ENCODE peak calls at places on chromosomes 5 and 9, in six cellular contexts. U is H1, D is A549, C is SK-N-SH, S is esophagus muscularis mucosa, L is transverse colon. H is an unnamed sample.

GRCh38 chr9:110908894-110909293 is 129.4 kb downstream of the LPAR1 start:
- DNase-seq in U (no peak), D (no peak), C (no peak), S (no peak), L (no peak), H (no peak)

GRCh38 chr9:102135768-102136167 is 397.3 kb upstream of the GRIN3A start:
- DNase-seq in U (no peak), D (no peak), C (no peak), S (no peak), L (no peak), H (no peak)

GRCh38 chr5:1792842-1793266 is 6.8 kb downstream of the MRPL36 start:
- DNase-seq in U (no peak), D (no peak), C (no peak), S (no peak), L (peak; percentile 62), H (peak; percentile 38)

GRCh38 chr5:158351485-158352140 is 492.7 kb upstream of the CLINT1 start:
- DNase-seq in U (no peak), D (no peak), C (no peak), S (no peak), L (no peak), H (no peak)

GRCh38 chr5:178455480-178455835 is 134.7 kb downstream of the COL23A1 start:
- DNase-seq in U (no peak), D (no peak), C (no peak), S (no peak), L (no peak), H (no peak)

GRCh38 chr5:114018178-114018577 is 343.7 kb upstream of the KCNN2 start:
- DNase-seq in U (no peak), D (no peak), C (no peak), S (no peak), L (no peak), H (no peak)

GRCh38 chr5:32428426-32428825 is 16.1 kb downstream of the ZFR start:
- DNase-seq in U (no peak), D (no peak), C (no peak), S (no peak), L (no peak), H (no peak)

GRCh38 chr5:44443172-44443571 is 54.0 kb upstream of the FGF10 start:
- DNase-seq in U (no peak), D (no peak), C (no peak), S (no peak), L (no peak), H (no peak)

GRCh38 chr5:171580506-171581265 is 161.2 kb downstream of the FGF18 start:
- DNase-seq in U (no peak), D (no peak), C (no peak), S (no peak), L (no peak), H (no peak)

GRCh38 chr9:127991017-127991756 is 10.4 kb upstream of the EEIG1 start:
- DNase-seq in U (no peak), D (peak; percentile 58), C (no peak), S (no peak), L (peak; percentile 87), H (peak; percentile 70)

GRCh38 chr9:17531642-17532254 is 47.1 kb upstream of the SH3GL2 start:
- DNase-seq in U (peak; percentile 73), D (peak; percentile 48), C (peak; percentile 59), S (peak; percentile 75), L (peak; percentile 25), H (peak; percentile 61)

DNA sequence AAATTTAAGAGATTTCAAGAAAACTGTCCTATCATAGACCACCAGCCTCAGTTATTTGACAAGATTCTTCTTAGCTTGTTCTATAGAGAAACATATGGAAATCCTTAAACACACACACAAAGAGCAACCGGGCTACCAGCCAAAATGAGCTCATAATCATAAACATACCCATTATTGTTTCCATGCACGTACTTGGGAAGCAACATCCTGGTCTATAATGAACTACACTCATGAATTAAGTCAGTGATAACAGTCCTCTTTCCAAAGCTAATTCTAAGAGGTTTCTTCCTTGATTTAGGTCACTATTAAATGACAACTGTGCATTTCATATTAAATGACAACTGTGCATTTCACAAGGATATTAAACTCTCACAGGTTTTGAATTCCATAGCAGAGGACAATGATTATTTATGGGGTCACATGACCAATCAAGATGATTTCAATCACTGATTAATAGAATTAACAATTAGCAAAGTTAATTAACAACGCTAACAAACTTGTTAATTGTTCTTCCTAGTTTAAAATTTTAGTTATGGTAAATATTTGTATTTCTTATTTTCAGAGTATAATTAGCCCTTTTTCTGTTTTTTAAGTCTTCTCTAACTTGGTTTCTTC is 77.0 kb downstream of the OXCT1 start:
- DNase-seq in U (no peak), D (no peak), C (peak; percentile 60), S (no peak), L (peak; percentile 8), H (no peak)
- TF ChIP-seq EP300 in U (no peak), D (no peak), C (peak; percentile 51), S (no peak), L (no peak), H (no peak)

GRCh38 chr9:92846662-92847145 is 31.1 kb downstream of the ZNF484 start:
- DNase-seq in U (no peak), D (peak; percentile 15), C (no peak), S (no peak), L (no peak), H (no peak)
- H3K9me3 ChIP-seq in U (peaks cover 42% of the 10 kb centered on the region), D (peaks cover 93% of the 10 kb centered on the region), C (peaks cover 28% of the 10 kb centered on the region), S (peaks cover 58% of the 10 kb centered on the region), L (peaks cover 66% of the 10 kb centered on the region), H (peaks cover 87% of the 10 kb centered on the region)

DNA sequence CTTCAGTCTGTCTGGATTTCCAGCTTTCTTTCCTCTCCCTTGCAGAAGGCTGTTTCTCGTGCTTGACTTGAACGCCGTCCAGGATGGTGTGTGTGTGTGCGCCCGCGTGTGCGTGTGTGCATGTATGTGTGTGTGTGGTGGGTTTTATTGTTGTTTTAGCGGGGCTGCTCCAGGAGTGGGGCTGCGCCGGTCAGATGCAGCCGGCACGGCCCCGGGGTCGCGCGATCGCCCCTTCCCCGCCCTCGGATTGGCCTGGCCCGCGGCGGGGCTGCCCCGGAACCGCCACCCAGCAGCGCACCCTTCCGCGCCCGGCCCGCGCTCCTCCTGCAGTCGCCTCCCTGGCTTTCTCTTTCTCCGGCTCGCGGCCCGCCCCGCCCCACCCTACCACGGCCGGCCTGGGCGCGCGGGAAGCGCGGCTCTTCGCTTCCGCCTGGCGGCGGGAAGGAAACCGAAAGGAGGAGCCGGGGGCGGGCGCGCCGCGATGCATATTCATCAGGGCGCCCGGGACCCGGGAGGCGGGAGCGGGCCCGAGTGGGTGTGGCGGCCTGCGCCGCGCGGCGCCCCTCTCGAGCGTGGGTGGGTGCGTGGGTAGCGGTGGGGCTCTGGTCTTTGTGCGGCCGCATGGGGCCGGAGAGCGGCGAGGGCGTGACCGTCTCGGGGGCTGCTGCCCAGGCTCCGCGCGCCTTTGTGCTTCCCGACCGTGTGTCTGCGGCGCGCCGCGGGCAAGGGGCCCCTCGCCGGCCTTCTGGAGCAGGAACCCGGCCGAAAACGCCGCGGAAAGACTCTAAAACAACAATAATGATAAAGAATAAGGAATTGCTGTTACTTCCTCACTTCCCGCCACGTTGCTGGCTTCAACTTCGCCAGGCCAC is 8.5 kb upstream of the NFIB start:
- DNase-seq in U (peak; percentile 89), D (peak; percentile 93), C (peak; percentile 92), S (peak; percentile 97), L (peak; percentile 93), H (peak; percentile 94)
- TF ChIP-seq EP300 in U (no peak), D (no peak), C (no peak), S (no peak), L (no peak), H (no peak)

GRCh38 chr9:82791685-82792084 is 271.3 kb downstream of the RASEF start:
- DNase-seq in U (no peak), D (no peak), C (no peak), S (no peak), L (no peak), H (no peak)
- H3K9me3 ChIP-seq in U (no peaks in the 10 kb centered on the region), D (no peaks in the 10 kb centered on the region), C (no peaks in the 10 kb centered on the region), S (no peaks in the 10 kb centered on the region), L (no peaks in the 10 kb centered on the region), H (no peaks in the 10 kb centered on the region)

DNA sequence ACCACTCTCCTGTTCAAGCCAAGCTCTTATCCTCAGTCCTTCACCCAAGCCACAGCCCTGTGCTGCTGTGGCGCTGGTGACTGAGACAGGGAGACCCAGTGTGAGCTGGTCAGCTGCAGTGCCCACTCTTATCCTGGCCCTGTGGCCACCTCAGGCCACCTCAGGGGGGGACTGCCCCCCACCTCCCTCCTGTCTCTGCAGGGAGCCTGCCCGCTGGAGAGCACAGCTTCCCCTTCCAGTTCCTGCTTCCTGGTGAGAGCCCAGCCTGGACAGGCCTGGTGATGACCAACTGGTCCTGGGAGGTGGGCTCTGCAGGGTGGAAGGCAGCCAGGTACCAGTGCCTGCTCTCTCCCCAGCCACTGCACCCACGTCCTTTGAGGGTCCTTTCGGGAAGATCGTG is 5.5 kb upstream of the EHMT1 start:
- DNase-seq in U (no peak), D (no peak), C (no peak), S (no peak), L (no peak), H (no peak)
- TF ChIP-seq EP300 in U (no peak), D (no peak), C (no peak), S (no peak), L (no peak), H (no peak)

GRCh38 chr5:150948539-150948938 is 43.8 kb upstream of the ZNF300 start:
- DNase-seq in U (no peak), D (no peak), C (no peak), S (no peak), L (no peak), H (no peak)
- H3K9me3 ChIP-seq in U (peaks cover 77% of the 10 kb centered on the region), D (peaks cover 56% of the 10 kb centered on the region), C (peaks cover 6% of the 10 kb centered on the region), S (peaks cover 97% of the 10 kb centered on the region), L (peaks cover 58% of the 10 kb centered on the region), H (peaks cover 70% of the 10 kb centered on the region)

GRCh38 chr9:92154016-92154415 is 38.8 kb upstream of the SPTLC1 start:
- DNase-seq in U (peak; percentile 20), D (no peak), C (no peak), S (peak; percentile 81), L (no peak), H (no peak)
- TF ChIP-seq EP300 in U (no peak), D (no peak), C (no peak), S (no peak), L (no peak), H (no peak)

GRCh38 chr9:93786204-93786603 is 169.0 kb downstream of the BARX1 start:
- DNase-seq in U (no peak), D (no peak), C (no peak), S (no peak), L (no peak), H (no peak)
- H3K9me3 ChIP-seq in U (no peaks in the 10 kb centered on the region), D (no peaks in the 10 kb centered on the region), C (peaks cover 3% of the 10 kb centered on the region), S (peaks cover 23% of the 10 kb centered on the region), L (no peaks in the 10 kb centered on the region), H (peaks cover 17% of the 10 kb centered on the region)

DNA sequence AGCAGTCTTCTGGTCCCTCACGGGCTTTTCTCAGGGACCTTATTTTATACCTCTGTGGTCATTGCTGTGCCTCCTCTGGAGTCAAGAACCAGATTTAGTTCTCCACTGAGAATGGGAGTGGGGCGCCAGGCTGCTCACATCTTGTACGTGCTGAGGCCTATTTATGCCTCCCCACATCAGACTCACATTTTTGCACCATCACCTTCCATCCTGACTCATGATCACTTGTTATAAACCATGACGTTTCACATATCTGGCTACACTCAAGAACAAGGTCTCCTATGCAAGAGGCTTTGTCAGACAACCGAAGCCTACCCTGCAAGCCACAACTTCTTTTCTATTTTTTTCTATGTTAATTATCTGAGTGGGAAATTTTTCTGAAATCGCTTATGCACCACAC is 10.7 kb downstream of the PRUNE2 start:
- DNase-seq in U (no peak), D (no peak), C (no peak), S (no peak), L (no peak), H (no peak)
- TF ChIP-seq EP300 in U (no peak), D (no peak), C (no peak), S (peak; percentile 93), L (peak; percentile 79), H (peak; percentile 80)

H was measured in stomach.